ENCODE peak calls at places on chromosomes 11 and 22, in six cellular contexts. S is activated CD4-positive, alpha-beta T cell treated with anti-CD3 and anti-CD28 coated beads, Interleukin-2, amount 50 U/mL, for 24 hours; W is left cardiac atrium; A is activated gamma-delta T cell treated with anti-CD3 and anti-CD28 coated beads, Interleukin-2, amount 50 U/mL, for 16 hours; P is H1; L is head of caudate nucleus. J is an unnamed sample.
A peak's percentile ranks its signal among the peaks of the same experiment; 100 is the strongest.

GRCh38 chr11:128409476-128409875 is 177.9 kb downstream of the ETS1 start:
- DNase-seq in P (no peak), A (no peak), S (no peak), L (no peak), W (no peak), J (no peak)

GRCh38 chr22:42922374-42923177 is 65.5 kb upstream of the ARFGAP3 start:
- DNase-seq in A (no peak), S (no peak), L (no peak), P (no peak), W (no peak), J (no peak)

GRCh38 chr11:9664276-9665171 is 647 bp downstream of the SWAP70 start:
- DNase-seq in A (no peak), W (peak; percentile 40), P (no peak), S (no peak), L (no peak), J (peak; percentile 1)

GRCh38 chr22:45864959-45865496 is 111.9 kb downstream of the WNT7B start:
- DNase-seq in A (no peak), P (no peak), L (no peak), W (no peak), S (no peak), J (no peak)

GRCh38 chr11:28760676-28761390 is 652.6 kb downstream of the METTL15 start:
- DNase-seq in L (no peak), A (no peak), W (no peak), P (no peak), S (no peak), J (no peak)

GRCh38 chr11:39220501-39221230 is 2238.8 kb downstream of the LRRC4C start:
- DNase-seq in P (no peak), A (no peak), S (no peak), L (no peak), W (no peak), J (no peak)

GRCh38 chr22:47320560-47320959 is 558.1 kb downstream of the TBC1D22A start:
- DNase-seq in L (no peak), W (no peak), P (no peak), S (no peak), A (no peak), J (no peak)

GRCh38 chr11:87252869-87253268 is 215.1 kb downstream of the TMEM135 start:
- DNase-seq in P (no peak), L (no peak), A (no peak), W (no peak), S (no peak), J (no peak)

GRCh38 chr11:59802639-59803176 is 7.9 kb downstream of the MRPL16 start:
- DNase-seq in P (no peak), A (peak; percentile 24), S (no peak), L (no peak), W (no peak), J (no peak)

GRCh38 chr22:20267441-20268288 is 453 bp downstream of the RTN4R start:
- DNase-seq in A (no peak), L (no peak), S (no peak), W (no peak), P (peak; percentile 59), J (no peak)

GRCh38 chr11:92978226-92979111 is 9.0 kb downstream of the MTNR1B start:
- DNase-seq in A (no peak), W (peak; percentile 45), L (no peak), P (no peak), S (no peak), J (no peak)

J was measured in activated T-helper 9 cell treated with anti-CD3 and anti-CD28 coated beads, Interleukin-2, amount 50 U/mL, for 16 hours.